ENCODE peak calls at places on chromosomes 12 and 14, in seven cellular contexts. One of them, this sample, is unnamed.

GRCh38 chr12:72511906-72512305 is 239.7 kb downstream of the TRHDE start:
- DNase-seq in suprapubic skin: no peak
- DNase-seq in HCT116: no peak
- DNase-seq in transverse colon: no peak
- DNase-seq in prostate gland: no peak
- DNase-seq in esophagus muscularis mucosa: no peak
- DNase-seq in HepG2: no peak
- DNase-seq in this sample: no peak

GRCh38 chr12:12645485-12645884 is 33.8 kb downstream of the CREBL2 start:
- DNase-seq in suprapubic skin: no peak
- DNase-seq in HCT116: peak; percentile 16
- DNase-seq in transverse colon: peak; percentile 22
- DNase-seq in prostate gland: no peak
- DNase-seq in esophagus muscularis mucosa: no peak
- DNase-seq in HepG2: peak; percentile 64
- DNase-seq in this sample: no peak

GRCh38 chr14:32230181-32230580 is 27.1 kb upstream of the RNU6-8 start:
- DNase-seq in suprapubic skin: no peak
- DNase-seq in HCT116: no peak
- DNase-seq in transverse colon: no peak
- DNase-seq in prostate gland: no peak
- DNase-seq in esophagus muscularis mucosa: no peak
- DNase-seq in HepG2: no peak
- DNase-seq in this sample: no peak

GRCh38 chr12:108289342-108290131 is 49.6 kb downstream of the CMKLR1 start:
- DNase-seq in suprapubic skin: peak; percentile 83
- DNase-seq in HCT116: no peak
- DNase-seq in transverse colon: no peak
- DNase-seq in prostate gland: no peak
- DNase-seq in esophagus muscularis mucosa: no peak
- DNase-seq in HepG2: no peak
- DNase-seq in this sample: no peak

GRCh38 chr12:47097276-47097896 is 17.6 kb upstream of the AMIGO2 start:
- DNase-seq in suprapubic skin: no peak
- DNase-seq in HCT116: no peak
- DNase-seq in transverse colon: no peak
- DNase-seq in prostate gland: no peak
- DNase-seq in esophagus muscularis mucosa: no peak
- DNase-seq in HepG2: no peak
- DNase-seq in this sample: no peak

GRCh38 chr14:69675246-69675583 is 63.8 kb downstream of the SUSD6 start:
- DNase-seq in suprapubic skin: no peak
- DNase-seq in HCT116: no peak
- DNase-seq in transverse colon: no peak
- DNase-seq in prostate gland: no peak
- DNase-seq in esophagus muscularis mucosa: no peak
- DNase-seq in HepG2: no peak
- DNase-seq in this sample: peak; percentile 35

GRCh38 chr12:127987199-127987901 is 279.6 kb upstream of the TMEM132C start:
- DNase-seq in suprapubic skin: no peak
- DNase-seq in HCT116: no peak
- DNase-seq in transverse colon: no peak
- DNase-seq in prostate gland: no peak
- DNase-seq in esophagus muscularis mucosa: no peak
- DNase-seq in HepG2: no peak
- DNase-seq in this sample: no peak

GRCh38 chr12:542290-543113 is 82.8 kb downstream of the B4GALNT3 start:
- DNase-seq in suprapubic skin: no peak
- DNase-seq in HCT116: no peak
- DNase-seq in transverse colon: no peak
- DNase-seq in prostate gland: no peak
- DNase-seq in esophagus muscularis mucosa: no peak
- DNase-seq in HepG2: no peak
- DNase-seq in this sample: no peak

GRCh38 chr12:44930972-44931600 is 55.0 kb upstream of the NELL2 start:
- DNase-seq in suprapubic skin: no peak
- DNase-seq in HCT116: peak; percentile 40
- DNase-seq in transverse colon: no peak
- DNase-seq in prostate gland: no peak
- DNase-seq in esophagus muscularis mucosa: no peak
- DNase-seq in HepG2: peak; percentile 49
- DNase-seq in this sample: no peak

GRCh38 chr12:109944975-109945374 is 44.9 kb downstream of the TCHP start:
- DNase-seq in suprapubic skin: no peak
- DNase-seq in HCT116: no peak
- DNase-seq in transverse colon: no peak
- DNase-seq in prostate gland: no peak
- DNase-seq in esophagus muscularis mucosa: no peak
- DNase-seq in HepG2: peak; percentile 58
- DNase-seq in this sample: no peak

GRCh38 chr14:23579739-23580138 is 1.1 kb upstream of the JPH4 start:
- DNase-seq in suprapubic skin: no peak
- DNase-seq in HCT116: no peak
- DNase-seq in transverse colon: no peak
- DNase-seq in prostate gland: no peak
- DNase-seq in esophagus muscularis mucosa: no peak
- DNase-seq in HepG2: peak; percentile 25
- DNase-seq in this sample: no peak

GRCh38 chr12:53505086-53505485 is 2.2 kb downstream of the NPFF start:
- DNase-seq in suprapubic skin: no peak
- DNase-seq in HCT116: no peak
- DNase-seq in transverse colon: no peak
- DNase-seq in prostate gland: no peak
- DNase-seq in esophagus muscularis mucosa: no peak
- DNase-seq in HepG2: no peak
- DNase-seq in this sample: no peak

GRCh38 chr12:129893691-129894090 is 10.1 kb downstream of the TMEM132D start:
- DNase-seq in suprapubic skin: no peak
- DNase-seq in HCT116: no peak
- DNase-seq in transverse colon: no peak
- DNase-seq in prostate gland: no peak
- DNase-seq in esophagus muscularis mucosa: peak; percentile 79
- DNase-seq in HepG2: no peak
- DNase-seq in this sample: no peak

GRCh38 chr12:2856901-2857495 is at the start of gene TEX52:
- DNase-seq in suprapubic skin: no peak
- DNase-seq in HCT116: no peak
- DNase-seq in transverse colon: no peak
- DNase-seq in prostate gland: no peak
- DNase-seq in esophagus muscularis mucosa: no peak
- DNase-seq in HepG2: peak; percentile 22
- DNase-seq in this sample: no peak

GRCh38 chr14:100871234-100872186 is 32.0 kb downstream of the RTL1 start:
- DNase-seq in suprapubic skin: peak; percentile 44
- DNase-seq in HCT116: peak; percentile 69
- DNase-seq in transverse colon: no peak
- DNase-seq in prostate gland: no peak
- DNase-seq in esophagus muscularis mucosa: no peak
- DNase-seq in HepG2: peak; percentile 22
- DNase-seq in this sample: no peak

DNA sequence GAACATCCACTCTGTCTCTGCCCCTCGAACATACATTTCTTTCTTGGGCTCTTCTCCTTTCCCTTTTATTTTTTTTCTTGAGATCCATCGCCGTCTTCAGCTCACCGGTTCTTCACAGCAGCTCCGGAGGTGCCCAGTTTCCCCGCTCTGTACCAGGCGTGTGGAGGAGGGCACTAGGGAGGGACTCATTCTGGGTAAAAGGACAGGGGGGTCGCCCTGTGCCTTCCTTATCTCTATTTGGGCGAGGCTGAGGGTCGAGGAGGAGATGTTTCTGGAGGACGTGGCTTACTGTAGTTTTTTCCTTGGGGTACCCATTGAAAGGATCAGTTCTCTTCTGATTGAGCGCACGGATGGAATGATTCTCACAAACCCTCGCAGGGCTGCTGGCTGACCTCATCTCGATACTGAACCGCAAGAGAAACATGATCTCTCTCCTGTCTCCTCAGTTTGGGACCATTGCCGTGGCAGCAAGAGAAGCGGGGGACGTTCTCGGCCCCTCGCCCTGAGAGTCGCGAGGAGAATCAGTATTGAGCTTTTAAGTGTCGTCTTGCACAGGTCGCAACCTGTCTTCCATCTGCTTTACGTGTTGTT is 386 bp downstream of the LIN52 start:
- DNase-seq in suprapubic skin: no peak
- DNase-seq in HCT116: no peak
- DNase-seq in transverse colon: no peak
- DNase-seq in prostate gland: no peak
- DNase-seq in esophagus muscularis mucosa: no peak
- DNase-seq in HepG2: peak; percentile 10
- DNase-seq in this sample: no peak
- TF ChIP-seq POLR2AphosphoS5 in suprapubic skin: no peak
- TF ChIP-seq POLR2AphosphoS5 in HCT116: no peak
- TF ChIP-seq POLR2AphosphoS5 in transverse colon: no peak
- TF ChIP-seq POLR2AphosphoS5 in prostate gland: no peak
- TF ChIP-seq POLR2AphosphoS5 in esophagus muscularis mucosa: no peak
- TF ChIP-seq POLR2AphosphoS5 in HepG2: no peak
- TF ChIP-seq POLR2AphosphoS5 in this sample: no peak

GRCh38 chr14:104392396-104393198 is 187.0 kb upstream of the C14orf180 start:
- DNase-seq in suprapubic skin: peak; percentile 68
- DNase-seq in HCT116: no peak
- DNase-seq in transverse colon: no peak
- DNase-seq in prostate gland: no peak
- DNase-seq in esophagus muscularis mucosa: no peak
- DNase-seq in HepG2: no peak
- DNase-seq in this sample: no peak

GRCh38 chr14:104389326-104390220 is 190.0 kb upstream of the C14orf180 start:
- DNase-seq in suprapubic skin: peak; percentile 55
- DNase-seq in HCT116: no peak
- DNase-seq in transverse colon: no peak
- DNase-seq in prostate gland: no peak
- DNase-seq in esophagus muscularis mucosa: no peak
- DNase-seq in HepG2: no peak
- DNase-seq in this sample: peak; percentile 23

GRCh38 chr14:104392001-104392395 is 187.6 kb upstream of the C14orf180 start:
- DNase-seq in suprapubic skin: no peak
- DNase-seq in HCT116: no peak
- DNase-seq in transverse colon: no peak
- DNase-seq in prostate gland: no peak
- DNase-seq in esophagus muscularis mucosa: no peak
- DNase-seq in HepG2: no peak
- DNase-seq in this sample: no peak

GRCh38 chr14:104390221-104390931 is 189.2 kb upstream of the C14orf180 start:
- DNase-seq in suprapubic skin: peak; percentile 72
- DNase-seq in HCT116: no peak
- DNase-seq in transverse colon: no peak
- DNase-seq in prostate gland: no peak
- DNase-seq in esophagus muscularis mucosa: no peak
- DNase-seq in HepG2: no peak
- DNase-seq in this sample: no peak

GRCh38 chr14:104390941-104391901 is 188.3 kb upstream of the C14orf180 start:
- DNase-seq in suprapubic skin: peak; percentile 71
- DNase-seq in HCT116: no peak
- DNase-seq in transverse colon: no peak
- DNase-seq in prostate gland: no peak
- DNase-seq in esophagus muscularis mucosa: no peak
- DNase-seq in HepG2: no peak
- DNase-seq in this sample: peak; percentile 22
- H3K4me1 ChIP-seq in suprapubic skin: peaks cover 6% of the 10 kb centered on the region
- H3K4me1 ChIP-seq in HCT116: no peaks in the 10 kb centered on the region
- H3K4me1 ChIP-seq in transverse colon: no peaks in the 10 kb centered on the region
- H3K4me1 ChIP-seq in prostate gland: no peaks in the 10 kb centered on the region
- H3K4me1 ChIP-seq in esophagus muscularis mucosa: peaks cover 11% of the 10 kb centered on the region
- H3K4me1 ChIP-seq in HepG2: no peaks in the 10 kb centered on the region
- H3K4me1 ChIP-seq in this sample: peaks cover 8% of the 10 kb centered on the region

GRCh38 chr12:107163413-107163812 is 70.1 kb upstream of the CRY1 start:
- DNase-seq in suprapubic skin: no peak
- DNase-seq in HCT116: no peak
- DNase-seq in transverse colon: no peak
- DNase-seq in prostate gland: no peak
- DNase-seq in esophagus muscularis mucosa: no peak
- DNase-seq in HepG2: no peak
- DNase-seq in this sample: no peak

GRCh38 chr12:107164392-107164791 is 71.0 kb upstream of the CRY1 start:
- DNase-seq in suprapubic skin: no peak
- DNase-seq in HCT116: no peak
- DNase-seq in transverse colon: no peak
- DNase-seq in prostate gland: no peak
- DNase-seq in esophagus muscularis mucosa: no peak
- DNase-seq in HepG2: no peak
- DNase-seq in this sample: no peak

GRCh38 chr12:107165581-107165980 is 72.2 kb upstream of the CRY1 start:
- DNase-seq in suprapubic skin: no peak
- DNase-seq in HCT116: no peak
- DNase-seq in transverse colon: no peak
- DNase-seq in prostate gland: no peak
- DNase-seq in esophagus muscularis mucosa: no peak
- DNase-seq in HepG2: no peak
- DNase-seq in this sample: no peak

GRCh38 chr12:107169200-107169599 is 75.9 kb upstream of the CRY1 start:
- DNase-seq in suprapubic skin: no peak
- DNase-seq in HCT116: no peak
- DNase-seq in transverse colon: no peak
- DNase-seq in prostate gland: peak; percentile 13
- DNase-seq in esophagus muscularis mucosa: no peak
- DNase-seq in HepG2: no peak
- DNase-seq in this sample: no peak

DNA sequence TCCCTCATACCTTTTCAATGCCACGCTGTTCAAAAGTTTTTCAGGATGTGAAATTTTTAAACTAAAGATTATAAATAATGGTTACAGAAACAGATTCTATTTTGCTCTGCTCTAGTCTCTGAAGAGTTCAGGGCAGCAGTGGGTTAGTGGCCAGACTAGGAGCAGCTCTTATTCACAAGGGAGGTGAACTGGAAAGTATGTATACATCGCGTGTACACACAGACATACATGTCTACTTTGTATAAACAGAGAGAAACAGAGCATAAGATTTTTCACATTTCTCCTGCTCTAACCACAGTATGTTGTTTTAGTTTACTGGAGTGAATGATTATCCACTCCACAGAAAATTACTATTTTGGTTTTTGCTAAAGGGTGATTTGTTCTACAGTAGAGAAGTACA is 74.4 kb upstream of the CRY1 start:
- DNase-seq in suprapubic skin: no peak
- DNase-seq in HCT116: no peak
- DNase-seq in transverse colon: no peak
- DNase-seq in prostate gland: no peak
- DNase-seq in esophagus muscularis mucosa: no peak
- DNase-seq in HepG2: no peak
- DNase-seq in this sample: no peak
- H3K36me3 ChIP-seq in suprapubic skin: no peaks in the 10 kb centered on the region
- H3K36me3 ChIP-seq in HCT116: no peaks in the 10 kb centered on the region
- H3K36me3 ChIP-seq in transverse colon: no peaks in the 10 kb centered on the region
- H3K36me3 ChIP-seq in prostate gland: no peaks in the 10 kb centered on the region
- H3K36me3 ChIP-seq in esophagus muscularis mucosa: no peaks in the 10 kb centered on the region
- H3K36me3 ChIP-seq in HepG2: no peaks in the 10 kb centered on the region
- H3K36me3 ChIP-seq in this sample: no peaks in the 10 kb centered on the region

DNA sequence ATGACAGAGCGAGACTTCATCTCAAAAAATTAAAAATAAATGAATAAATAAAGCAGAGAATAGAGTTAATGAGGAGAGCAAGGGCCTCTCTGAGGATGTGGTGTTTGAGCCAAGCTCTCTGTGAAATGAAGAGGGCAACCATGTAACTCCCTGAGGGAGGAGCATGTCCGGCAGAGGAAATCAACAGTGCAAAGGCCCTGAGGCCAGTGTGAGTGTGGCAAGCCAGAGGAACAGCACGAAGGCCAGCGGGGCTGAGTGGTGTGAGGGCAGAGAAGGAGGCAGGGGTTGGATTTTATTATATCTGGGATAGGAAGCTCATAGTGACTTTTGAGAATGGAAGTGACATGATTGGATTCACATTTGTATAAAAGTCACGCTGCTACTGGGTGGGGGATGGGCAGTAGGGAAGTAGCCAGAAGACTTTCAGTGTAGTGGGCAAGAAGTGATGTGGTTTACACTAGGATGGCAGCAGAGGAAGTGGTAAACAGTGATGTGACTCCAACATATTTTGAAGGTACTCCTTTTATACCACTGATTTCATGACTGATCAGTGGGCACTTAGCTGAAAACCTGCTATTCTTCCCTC is 10.3 kb upstream of the LRP1-AS start:
- DNase-seq in suprapubic skin: no peak
- DNase-seq in HCT116: no peak
- DNase-seq in transverse colon: no peak
- DNase-seq in prostate gland: no peak
- DNase-seq in esophagus muscularis mucosa: no peak
- DNase-seq in HepG2: no peak
- DNase-seq in this sample: no peak
- TF ChIP-seq POLR2AphosphoS5 in suprapubic skin: no peak
- TF ChIP-seq POLR2AphosphoS5 in HCT116: no peak
- TF ChIP-seq POLR2AphosphoS5 in transverse colon: no peak
- TF ChIP-seq POLR2AphosphoS5 in prostate gland: no peak
- TF ChIP-seq POLR2AphosphoS5 in esophagus muscularis mucosa: no peak
- TF ChIP-seq POLR2AphosphoS5 in HepG2: no peak
- TF ChIP-seq POLR2AphosphoS5 in this sample: no peak